ENCODE peak calls at places on chromosomes 6 and 20, in six cellular contexts. J is neuronal stem cell, B is IMR-90, R is mesendoderm, M is mesenchymal stem cell, A is H1. K is an unnamed sample.
A peak's percentile ranks its signal among the peaks of the same experiment; 100 is the strongest.

GRCh38 chr6:73505142-73505541 is 15.7 kb downstream of the EEF1A1 start:
- DNase-seq in J (no peak), A (no peak), B (no peak), R (no peak), M (no peak), K (no peak)

GRCh38 chr20:13934992-13935894 is 55.2 kb downstream of the SEL1L2 start:
- DNase-seq in M (no peak), A (no peak), R (no peak), B (no peak), J (no peak), K (no peak)

GRCh38 chr20:59485576-59486250 is 118.6 kb upstream of the PHACTR3 start:
- DNase-seq in J (no peak), A (no peak), R (no peak), B (no peak), M (no peak), K (no peak)

GRCh38 chr6:41801380-41801779 is 13.9 kb downstream of the TOMM6 start:
- DNase-seq in M (peak; percentile 46), B (peak; percentile 38), R (no peak), A (no peak), J (no peak), K (no peak)

GRCh38 chr6:72620866-72621242 is 1.0 kb upstream of the KCNQ5 start:
- DNase-seq in A (no peak), J (no peak), R (peak; percentile 6), M (peak; percentile 7), B (no peak), K (no peak)

GRCh38 chr20:61558726-61559125 is 306.7 kb downstream of the CDH4 start:
- DNase-seq in B (peak; percentile 49), R (peak; percentile 45), A (no peak), M (peak; percentile 52), J (no peak), K (no peak)

GRCh38 chr20:51412333-51412761 is 130.2 kb downstream of the NFATC2 start:
- DNase-seq in A (no peak), B (peak; percentile 52), J (no peak), M (peak; percentile 78), R (no peak), K (no peak)

GRCh38 chr20:32559753-32560380 is 25.3 kb downstream of the NOL4L start:
- DNase-seq in A (no peak), M (no peak), J (no peak), R (no peak), B (no peak), K (peak; percentile 18)

GRCh38 chr6:43412541-43412940 is 14.8 kb upstream of the ABCC10 start:
- DNase-seq in R (no peak), J (no peak), B (no peak), A (no peak), M (no peak), K (no peak)

GRCh38 chr6:100460650-100461204 is 4.0 kb downstream of the SIM1 start:
- DNase-seq in M (no peak), A (no peak), R (peak; percentile 69), B (no peak), J (peak; percentile 60), K (peak; percentile 17)

GRCh38 chr6:18055714-18056382 is 66.6 kb downstream of the NHLRC1 start:
- DNase-seq in B (no peak), R (no peak), J (no peak), A (no peak), M (no peak), K (peak; percentile 65)

GRCh38 chr6:166541366-166541765 is 45.1 kb downstream of the RAMACL start:
- DNase-seq in B (no peak), J (no peak), A (no peak), R (no peak), M (no peak), K (no peak)

GRCh38 chr6:27248783-27249182 is 1.3 kb downstream of the PRSS16 start:
- DNase-seq in J (no peak), R (no peak), A (no peak), M (no peak), B (no peak), K (no peak)

GRCh38 chr6:27250955-27251671 is 3.6 kb downstream of the PRSS16 start:
- DNase-seq in B (no peak), M (peak; percentile 30), A (peak; percentile 86), J (peak; percentile 84), R (peak; percentile 98), K (peak; percentile 95)

GRCh38 chr6:27254566-27254965 is 7.1 kb downstream of the PRSS16 start:
- DNase-seq in R (no peak), A (no peak), B (no peak), M (no peak), J (no peak), K (no peak)

GRCh38 chr6:27250277-27250954 is 2.9 kb downstream of the PRSS16 start:
- DNase-seq in A (no peak), J (no peak), M (no peak), R (no peak), B (no peak), K (no peak)

GRCh38 chr6:27251672-27252251 is 4.3 kb downstream of the PRSS16 start:
- DNase-seq in B (peak; percentile 38), A (peak; percentile 92), M (peak; percentile 53), J (peak; percentile 87), R (peak; percentile 98), K (peak; percentile 93)
- H3K18ac ChIP-seq in B (no peak overlapping the region), A (peak overlapping the region; percentile 95), M (peak overlapping the region; percentile 30), J (peak overlapping the region; percentile 95), R (peak overlapping the region; percentile 16), K (no peak overlapping the region)

DNA sequence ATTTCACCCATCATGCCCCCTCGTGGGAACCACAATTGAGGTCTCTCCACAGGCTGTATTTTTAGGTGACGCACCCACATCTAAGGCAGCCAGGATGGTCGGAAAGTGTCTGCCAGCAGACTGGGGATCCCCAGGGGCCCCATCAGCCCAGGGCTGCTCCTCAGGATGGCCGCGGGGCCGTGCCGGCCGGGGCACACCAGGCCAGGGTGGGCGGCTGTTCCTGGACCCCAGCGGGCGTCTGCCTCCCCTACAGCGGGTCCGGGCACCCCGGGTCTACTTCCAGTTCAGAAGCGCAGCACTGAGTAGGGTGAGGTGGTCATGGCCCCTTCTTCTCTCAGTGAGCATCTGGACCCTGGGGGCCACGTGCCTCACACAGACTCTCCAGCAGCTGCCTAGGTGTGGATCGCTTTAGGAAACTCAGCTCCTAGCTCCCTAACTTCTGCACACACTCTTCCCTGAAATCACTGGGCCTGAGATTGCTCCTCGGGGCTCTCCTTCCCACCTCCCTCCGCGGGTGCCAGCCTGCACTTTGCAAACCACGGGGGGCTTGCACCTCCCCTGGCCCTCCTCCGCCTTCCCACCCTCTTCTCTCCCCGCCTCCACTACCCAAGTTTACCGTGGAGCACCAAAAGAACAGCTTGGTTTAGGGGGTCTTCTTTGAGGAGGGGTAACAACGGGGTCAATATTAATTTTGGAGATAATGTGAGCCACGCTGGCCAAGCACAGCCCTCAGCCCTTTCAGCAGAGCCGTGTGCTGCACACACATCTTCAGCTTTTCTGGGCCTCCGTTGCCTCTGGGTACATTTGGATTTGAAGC is 14.2 kb upstream of the FOXC1 start:
- DNase-seq in A (no peak), R (no peak), J (no peak), M (no peak), B (no peak), K (no peak)
- H3K4me3 ChIP-seq in A (no peak overlapping the region), R (no peak overlapping the region), J (no peak overlapping the region), M (no peak overlapping the region), B (no peak overlapping the region), K (no peak overlapping the region)

DNA sequence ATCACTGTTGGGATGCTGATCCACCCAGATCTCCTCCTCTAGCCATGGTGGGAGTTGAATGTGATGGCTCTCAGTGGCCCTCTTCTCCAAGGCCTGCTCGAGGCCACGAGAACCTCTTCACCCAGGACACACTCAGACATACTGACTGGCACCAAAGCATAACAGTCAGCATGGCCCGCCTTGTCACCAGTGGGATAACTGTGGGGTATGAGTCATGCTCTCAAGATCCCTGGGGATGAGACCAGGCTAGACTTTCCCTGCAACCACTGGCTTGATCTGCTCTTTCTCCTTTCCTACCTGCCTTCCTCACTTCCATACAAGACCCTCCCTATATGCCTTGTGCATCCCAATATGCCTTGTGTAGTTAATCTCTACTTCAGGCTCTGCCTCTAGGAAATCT is 66.8 kb downstream of the RIN2 start:
- DNase-seq in J (no peak), B (peak; percentile 60), M (peak; percentile 67), A (no peak), R (no peak), K (no peak)
- H2AK5ac ChIP-seq in J (no peak overlapping the region), B (peak overlapping the region; percentile 97), M (peak overlapping the region; percentile 17), A (no peak overlapping the region), R (no peak overlapping the region), K (no peak overlapping the region)

GRCh38 chr20:16412896-16413295 is 160.4 kb downstream of the KIF16B start:
- DNase-seq in R (no peak), A (no peak), B (no peak), M (no peak), J (no peak), K (no peak)
- H3K18ac ChIP-seq in R (no peak overlapping the region), A (no peak overlapping the region), B (no peak overlapping the region), M (no peak overlapping the region), J (no peak overlapping the region), K (no peak overlapping the region)

K was measured in trophoblast cell.